ENCODE peak calls at places on chromosomes 5 and 9, in eight cellular contexts. One of them, this sample, is unnamed.

GRCh38 chr5:96229173-96229572 is 203.9 kb downstream of the PCSK1 start:
- DNase-seq in retinal pigment epithelial cell: no peak
- DNase-seq in dorsolateral prefrontal cortex: no peak
- DNase-seq in pancreas: no peak
- DNase-seq in body of pancreas: no peak
- DNase-seq in cardiac muscle cell: no peak
- DNase-seq in uterus: no peak
- DNase-seq in lung: no peak
- DNase-seq in this sample: no peak

GRCh38 chr9:131237931-131238401 is 38.3 kb downstream of the FAM78A start:
- DNase-seq in retinal pigment epithelial cell: peak
- DNase-seq in dorsolateral prefrontal cortex: no peak
- DNase-seq in pancreas: peak
- DNase-seq in body of pancreas: peak
- DNase-seq in cardiac muscle cell: peak
- DNase-seq in uterus: no peak
- DNase-seq in lung: peak
- DNase-seq in this sample: peak

GRCh38 chr5:167968784-167969183 is 322.7 kb upstream of the WWC1 start:
- DNase-seq in retinal pigment epithelial cell: no peak
- DNase-seq in dorsolateral prefrontal cortex: no peak
- DNase-seq in pancreas: no peak
- DNase-seq in body of pancreas: no peak
- DNase-seq in cardiac muscle cell: no peak
- DNase-seq in uterus: no peak
- DNase-seq in lung: no peak
- DNase-seq in this sample: no peak

GRCh38 chr5:139268364-139269202 is 25.0 kb upstream of the MATR3 start:
- DNase-seq in retinal pigment epithelial cell: no peak
- DNase-seq in dorsolateral prefrontal cortex: no peak
- DNase-seq in pancreas: no peak
- DNase-seq in body of pancreas: no peak
- DNase-seq in cardiac muscle cell: no peak
- DNase-seq in uterus: no peak
- DNase-seq in lung: no peak
- DNase-seq in this sample: no peak

GRCh38 chr5:132478498-132478855 is 12.1 kb downstream of the IRF1 start:
- DNase-seq in retinal pigment epithelial cell: no peak
- DNase-seq in dorsolateral prefrontal cortex: no peak
- DNase-seq in pancreas: no peak
- DNase-seq in body of pancreas: no peak
- DNase-seq in cardiac muscle cell: no peak
- DNase-seq in uterus: no peak
- DNase-seq in lung: no peak
- DNase-seq in this sample: no peak

GRCh38 chr5:80031109-80031508 is 4.0 kb upstream of the THBS4 start:
- DNase-seq in retinal pigment epithelial cell: no peak
- DNase-seq in dorsolateral prefrontal cortex: no peak
- DNase-seq in pancreas: no peak
- DNase-seq in body of pancreas: no peak
- DNase-seq in cardiac muscle cell: no peak
- DNase-seq in uterus: no peak
- DNase-seq in lung: no peak
- DNase-seq in this sample: no peak

GRCh38 chr5:96440185-96440538 is 7.1 kb upstream of the PCSK1 start:
- DNase-seq in retinal pigment epithelial cell: no peak
- DNase-seq in dorsolateral prefrontal cortex: no peak
- DNase-seq in pancreas: no peak
- DNase-seq in body of pancreas: no peak
- DNase-seq in cardiac muscle cell: no peak
- DNase-seq in uterus: no peak
- DNase-seq in lung: no peak
- DNase-seq in this sample: no peak

GRCh38 chr5:89445106-89445745 is 562.2 kb upstream of the MEF2C start:
- DNase-seq in retinal pigment epithelial cell: no peak
- DNase-seq in dorsolateral prefrontal cortex: peak
- DNase-seq in pancreas: no peak
- DNase-seq in body of pancreas: no peak
- DNase-seq in cardiac muscle cell: no peak
- DNase-seq in uterus: no peak
- DNase-seq in lung: no peak
- DNase-seq in this sample: no peak

GRCh38 chr5:74355456-74355855 is 285.1 kb downstream of the ENC1 start:
- DNase-seq in retinal pigment epithelial cell: no peak
- DNase-seq in dorsolateral prefrontal cortex: no peak
- DNase-seq in pancreas: no peak
- DNase-seq in body of pancreas: no peak
- DNase-seq in cardiac muscle cell: no peak
- DNase-seq in uterus: no peak
- DNase-seq in lung: no peak
- DNase-seq in this sample: no peak

GRCh38 chr5:150167163-150167798 is 703 bp downstream of the CDX1 start:
- DNase-seq in retinal pigment epithelial cell: no peak
- DNase-seq in dorsolateral prefrontal cortex: no peak
- DNase-seq in pancreas: no peak
- DNase-seq in body of pancreas: no peak
- DNase-seq in cardiac muscle cell: no peak
- DNase-seq in uterus: no peak
- DNase-seq in lung: no peak
- DNase-seq in this sample: no peak

GRCh38 chr5:150166193-150167162 is at the start of gene CDX1:
- DNase-seq in retinal pigment epithelial cell: no peak
- DNase-seq in dorsolateral prefrontal cortex: no peak
- DNase-seq in pancreas: no peak
- DNase-seq in body of pancreas: no peak
- DNase-seq in cardiac muscle cell: no peak
- DNase-seq in uterus: no peak
- DNase-seq in lung: no peak
- DNase-seq in this sample: no peak

GRCh38 chr5:150168864-150169263 is 2.3 kb downstream of the CDX1 start:
- DNase-seq in retinal pigment epithelial cell: no peak
- DNase-seq in dorsolateral prefrontal cortex: no peak
- DNase-seq in pancreas: no peak
- DNase-seq in body of pancreas: no peak
- DNase-seq in cardiac muscle cell: no peak
- DNase-seq in uterus: no peak
- DNase-seq in lung: no peak
- DNase-seq in this sample: no peak

GRCh38 chr5:150164640-150165039 is 1.9 kb upstream of the CDX1 start:
- DNase-seq in retinal pigment epithelial cell: no peak
- DNase-seq in dorsolateral prefrontal cortex: no peak
- DNase-seq in pancreas: no peak
- DNase-seq in body of pancreas: no peak
- DNase-seq in cardiac muscle cell: no peak
- DNase-seq in uterus: peak
- DNase-seq in lung: no peak
- DNase-seq in this sample: no peak

DNA sequence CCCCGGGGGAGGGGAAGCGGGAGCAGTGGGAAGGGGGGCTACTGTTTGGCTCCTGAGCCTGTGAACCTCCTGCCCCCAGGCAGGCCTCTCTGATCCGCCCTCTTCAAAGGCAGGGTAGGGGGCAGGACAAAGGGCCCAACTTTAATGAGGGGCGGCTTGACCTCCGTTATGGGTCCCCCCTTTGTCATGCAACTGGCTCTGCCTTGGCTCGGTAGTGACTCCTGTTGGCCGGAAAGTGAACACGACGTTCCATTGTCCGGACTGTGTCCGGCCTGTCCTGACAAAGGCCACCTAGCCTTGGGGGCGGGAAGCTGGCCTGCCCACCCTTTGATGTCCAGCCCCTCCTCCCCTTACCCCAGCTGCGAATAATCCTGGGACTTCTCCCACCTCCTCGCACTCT is 1.3 kb downstream of the CDX1 start:
- DNase-seq in retinal pigment epithelial cell: no peak
- DNase-seq in dorsolateral prefrontal cortex: no peak
- DNase-seq in pancreas: no peak
- DNase-seq in body of pancreas: no peak
- DNase-seq in cardiac muscle cell: no peak
- DNase-seq in uterus: no peak
- DNase-seq in lung: no peak
- DNase-seq in this sample: no peak
- TF ChIP-seq CTCF in retinal pigment epithelial cell: peak
- TF ChIP-seq CTCF in dorsolateral prefrontal cortex: no peak
- TF ChIP-seq CTCF in pancreas: no peak
- TF ChIP-seq CTCF in body of pancreas: no peak
- TF ChIP-seq CTCF in cardiac muscle cell: no peak
- TF ChIP-seq CTCF in uterus: no peak
- TF ChIP-seq CTCF in lung: no peak
- TF ChIP-seq CTCF in this sample: peak

GRCh38 chr9:81410201-81410600 is 279.1 kb downstream of the TLE1 start:
- DNase-seq in retinal pigment epithelial cell: peak
- DNase-seq in dorsolateral prefrontal cortex: no peak
- DNase-seq in pancreas: no peak
- DNase-seq in body of pancreas: no peak
- DNase-seq in cardiac muscle cell: peak
- DNase-seq in uterus: no peak
- DNase-seq in lung: no peak
- DNase-seq in this sample: no peak
- H3K4me3 ChIP-seq in retinal pigment epithelial cell: peak
- H3K4me3 ChIP-seq in dorsolateral prefrontal cortex: no peak
- H3K4me3 ChIP-seq in pancreas: no peak
- H3K4me3 ChIP-seq in body of pancreas: no peak
- H3K4me3 ChIP-seq in cardiac muscle cell: no peak
- H3K4me3 ChIP-seq in uterus: no peak
- H3K4me3 ChIP-seq in lung: no peak
- H3K4me3 ChIP-seq in this sample: no peak

GRCh38 chr5:8188874-8189588 is 320.1 kb downstream of the MTRR start:
- DNase-seq in retinal pigment epithelial cell: no peak
- DNase-seq in dorsolateral prefrontal cortex: no peak
- DNase-seq in pancreas: no peak
- DNase-seq in body of pancreas: no peak
- DNase-seq in cardiac muscle cell: peak
- DNase-seq in uterus: no peak
- DNase-seq in lung: no peak
- DNase-seq in this sample: no peak

GRCh38 chr5:8184455-8185063 is 315.6 kb downstream of the MTRR start:
- DNase-seq in retinal pigment epithelial cell: no peak
- DNase-seq in dorsolateral prefrontal cortex: no peak
- DNase-seq in pancreas: peak
- DNase-seq in body of pancreas: peak
- DNase-seq in cardiac muscle cell: peak
- DNase-seq in uterus: no peak
- DNase-seq in lung: no peak
- DNase-seq in this sample: peak
- TF ChIP-seq CTCF in retinal pigment epithelial cell: peak
- TF ChIP-seq CTCF in dorsolateral prefrontal cortex: peak
- TF ChIP-seq CTCF in pancreas: peak
- TF ChIP-seq CTCF in body of pancreas: peak
- TF ChIP-seq CTCF in cardiac muscle cell: peak
- TF ChIP-seq CTCF in uterus: peak
- TF ChIP-seq CTCF in lung: peak
- TF ChIP-seq CTCF in this sample: peak

GRCh38 chr5:162068931-162069330 is 1.4 kb downstream of the GABRG2 start:
- DNase-seq in retinal pigment epithelial cell: no peak
- DNase-seq in dorsolateral prefrontal cortex: no peak
- DNase-seq in pancreas: no peak
- DNase-seq in body of pancreas: no peak
- DNase-seq in cardiac muscle cell: no peak
- DNase-seq in uterus: no peak
- DNase-seq in lung: no peak
- DNase-seq in this sample: no peak

GRCh38 chr5:162068412-162068811 is 839 bp downstream of the GABRG2 start:
- DNase-seq in retinal pigment epithelial cell: peak
- DNase-seq in dorsolateral prefrontal cortex: no peak
- DNase-seq in pancreas: peak
- DNase-seq in body of pancreas: peak
- DNase-seq in cardiac muscle cell: peak
- DNase-seq in uterus: no peak
- DNase-seq in lung: no peak
- DNase-seq in this sample: no peak

GRCh38 chr5:162067651-162068411 is at the start of gene GABRG2:
- DNase-seq in retinal pigment epithelial cell: no peak
- DNase-seq in dorsolateral prefrontal cortex: no peak
- DNase-seq in pancreas: no peak
- DNase-seq in body of pancreas: no peak
- DNase-seq in cardiac muscle cell: no peak
- DNase-seq in uterus: no peak
- DNase-seq in lung: no peak
- DNase-seq in this sample: no peak

DNA sequence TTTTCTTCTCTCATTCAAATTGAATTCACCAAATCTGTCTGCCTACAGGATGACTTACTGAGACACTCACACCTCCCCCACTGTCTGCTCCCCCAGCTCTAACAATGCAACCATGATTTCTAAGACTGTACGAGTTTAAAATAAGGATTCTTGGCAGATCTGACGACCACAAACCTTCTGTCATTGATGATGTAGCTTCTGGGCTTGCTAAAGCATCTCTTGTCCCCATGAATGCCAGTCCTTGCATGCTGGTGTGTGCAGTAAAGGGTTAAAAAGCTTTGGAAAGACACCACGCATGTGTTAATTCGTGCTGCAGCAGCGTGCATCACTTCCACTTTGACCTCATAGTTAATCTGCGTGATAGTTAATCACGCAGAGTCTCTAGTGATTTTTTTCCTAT is 435 bp upstream of the GABRG2 start:
- DNase-seq in retinal pigment epithelial cell: no peak
- DNase-seq in dorsolateral prefrontal cortex: no peak
- DNase-seq in pancreas: no peak
- DNase-seq in body of pancreas: no peak
- DNase-seq in cardiac muscle cell: no peak
- DNase-seq in uterus: no peak
- DNase-seq in lung: no peak
- DNase-seq in this sample: no peak
- H3K4me3 ChIP-seq in retinal pigment epithelial cell: no peak
- H3K4me3 ChIP-seq in dorsolateral prefrontal cortex: peak
- H3K4me3 ChIP-seq in pancreas: no peak
- H3K4me3 ChIP-seq in body of pancreas: no peak
- H3K4me3 ChIP-seq in cardiac muscle cell: no peak
- H3K4me3 ChIP-seq in uterus: no peak
- H3K4me3 ChIP-seq in lung: no peak
- H3K4me3 ChIP-seq in this sample: no peak

GRCh38 chr9:136255896-136256890 is 10.6 kb upstream of the QSOX2 start:
- DNase-seq in retinal pigment epithelial cell: no peak
- DNase-seq in dorsolateral prefrontal cortex: no peak
- DNase-seq in pancreas: peak
- DNase-seq in body of pancreas: no peak
- DNase-seq in cardiac muscle cell: no peak
- DNase-seq in uterus: no peak
- DNase-seq in lung: no peak
- DNase-seq in this sample: no peak
- TF ChIP-seq CTCF in retinal pigment epithelial cell: peak
- TF ChIP-seq CTCF in dorsolateral prefrontal cortex: no peak
- TF ChIP-seq CTCF in pancreas: no peak
- TF ChIP-seq CTCF in body of pancreas: no peak
- TF ChIP-seq CTCF in cardiac muscle cell: no peak
- TF ChIP-seq CTCF in uterus: no peak
- TF ChIP-seq CTCF in lung: no peak
- TF ChIP-seq CTCF in this sample: peak

GRCh38 chr5:127041571-127041970 is 11.2 kb upstream of the MARCHF3 start:
- DNase-seq in retinal pigment epithelial cell: no peak
- DNase-seq in dorsolateral prefrontal cortex: no peak
- DNase-seq in pancreas: no peak
- DNase-seq in body of pancreas: no peak
- DNase-seq in cardiac muscle cell: peak
- DNase-seq in uterus: no peak
- DNase-seq in lung: no peak
- DNase-seq in this sample: no peak
- H3K4me3 ChIP-seq in retinal pigment epithelial cell: no peak
- H3K4me3 ChIP-seq in dorsolateral prefrontal cortex: no peak
- H3K4me3 ChIP-seq in pancreas: no peak
- H3K4me3 ChIP-seq in body of pancreas: no peak
- H3K4me3 ChIP-seq in cardiac muscle cell: no peak
- H3K4me3 ChIP-seq in uterus: no peak
- H3K4me3 ChIP-seq in lung: no peak
- H3K4me3 ChIP-seq in this sample: no peak

This sample was measured in GM12864.